ENCODE peak calls at places on chromosomes 2 and 18, in ten cellular contexts. One of them, this sample, is unnamed.
A peak's percentile ranks its signal among the peaks of the same experiment; 100 is the strongest.

GRCh38 chr2:109287838-109288237 is 158.8 kb downstream of the SH3RF3 start:
- DNase-seq in A549: no peak
- DNase-seq in heart right ventricle: no peak
- DNase-seq in uterus: no peak
- DNase-seq in neural progenitor cell: no peak
- DNase-seq in tibial artery: no peak
- DNase-seq in colonic mucosa: no peak
- DNase-seq in transverse colon: no peak
- DNase-seq in mammary epithelial cell: no peak
- DNase-seq in IMR-90: no peak
- DNase-seq in this sample: no peak

GRCh38 chr2:118865106-118865505 is 17.7 kb upstream of the EN1 start:
- DNase-seq in A549: peak; percentile 29
- DNase-seq in heart right ventricle: peak; percentile 15
- DNase-seq in uterus: no peak
- DNase-seq in neural progenitor cell: peak; percentile 69
- DNase-seq in tibial artery: no peak
- DNase-seq in colonic mucosa: no peak
- DNase-seq in transverse colon: no peak
- DNase-seq in mammary epithelial cell: peak; percentile 39
- DNase-seq in IMR-90: peak; percentile 46
- DNase-seq in this sample: no peak

GRCh38 chr2:120877409-120877808 is 141.7 kb downstream of the GLI2 start:
- DNase-seq in A549: no peak
- DNase-seq in heart right ventricle: no peak
- DNase-seq in uterus: no peak
- DNase-seq in neural progenitor cell: no peak
- DNase-seq in tibial artery: no peak
- DNase-seq in colonic mucosa: no peak
- DNase-seq in transverse colon: no peak
- DNase-seq in mammary epithelial cell: no peak
- DNase-seq in IMR-90: no peak
- DNase-seq in this sample: no peak

GRCh38 chr2:187982668-187983067 is 309.0 kb upstream of the GULP1 start:
- DNase-seq in A549: no peak
- DNase-seq in heart right ventricle: peak; percentile 25
- DNase-seq in uterus: no peak
- DNase-seq in neural progenitor cell: no peak
- DNase-seq in tibial artery: no peak
- DNase-seq in colonic mucosa: no peak
- DNase-seq in transverse colon: no peak
- DNase-seq in mammary epithelial cell: peak; percentile 56
- DNase-seq in IMR-90: peak; percentile 92
- DNase-seq in this sample: no peak

GRCh38 chr2:85468704-85469349 is 50.3 kb downstream of the SH2D6 start:
- DNase-seq in A549: peak; percentile 69
- DNase-seq in heart right ventricle: peak; percentile 40
- DNase-seq in uterus: no peak
- DNase-seq in neural progenitor cell: peak; percentile 46
- DNase-seq in tibial artery: peak; percentile 58
- DNase-seq in colonic mucosa: peak; percentile 92
- DNase-seq in transverse colon: peak; percentile 86
- DNase-seq in mammary epithelial cell: peak; percentile 69
- DNase-seq in IMR-90: peak; percentile 58
- DNase-seq in this sample: peak; percentile 86

GRCh38 chr2:40128796-40129195 is 323.1 kb downstream of the SLC8A1 start:
- DNase-seq in A549: no peak
- DNase-seq in heart right ventricle: no peak
- DNase-seq in uterus: no peak
- DNase-seq in neural progenitor cell: no peak
- DNase-seq in tibial artery: no peak
- DNase-seq in colonic mucosa: no peak
- DNase-seq in transverse colon: no peak
- DNase-seq in mammary epithelial cell: no peak
- DNase-seq in IMR-90: peak; percentile 24
- DNase-seq in this sample: no peak

GRCh38 chr18:25533088-25533676 is 181.2 kb upstream of the ZNF521 start:
- DNase-seq in A549: no peak
- DNase-seq in heart right ventricle: no peak
- DNase-seq in uterus: no peak
- DNase-seq in neural progenitor cell: no peak
- DNase-seq in tibial artery: no peak
- DNase-seq in colonic mucosa: no peak
- DNase-seq in transverse colon: no peak
- DNase-seq in mammary epithelial cell: peak; percentile 1
- DNase-seq in IMR-90: no peak
- DNase-seq in this sample: no peak

GRCh38 chr2:219331560-219332213 is 857 bp downstream of the RESP18 start:
- DNase-seq in A549: no peak
- DNase-seq in heart right ventricle: peak; percentile 13
- DNase-seq in uterus: no peak
- DNase-seq in neural progenitor cell: peak; percentile 84
- DNase-seq in tibial artery: peak; percentile 53
- DNase-seq in colonic mucosa: no peak
- DNase-seq in transverse colon: peak; percentile 11
- DNase-seq in mammary epithelial cell: no peak
- DNase-seq in IMR-90: peak; percentile 21
- DNase-seq in this sample: peak; percentile 44

GRCh38 chr18:47680488-47680887 is 250.0 kb downstream of the SMAD2 start:
- DNase-seq in A549: no peak
- DNase-seq in heart right ventricle: no peak
- DNase-seq in uterus: no peak
- DNase-seq in neural progenitor cell: no peak
- DNase-seq in tibial artery: no peak
- DNase-seq in colonic mucosa: no peak
- DNase-seq in transverse colon: no peak
- DNase-seq in mammary epithelial cell: no peak
- DNase-seq in IMR-90: no peak
- DNase-seq in this sample: no peak

DNA sequence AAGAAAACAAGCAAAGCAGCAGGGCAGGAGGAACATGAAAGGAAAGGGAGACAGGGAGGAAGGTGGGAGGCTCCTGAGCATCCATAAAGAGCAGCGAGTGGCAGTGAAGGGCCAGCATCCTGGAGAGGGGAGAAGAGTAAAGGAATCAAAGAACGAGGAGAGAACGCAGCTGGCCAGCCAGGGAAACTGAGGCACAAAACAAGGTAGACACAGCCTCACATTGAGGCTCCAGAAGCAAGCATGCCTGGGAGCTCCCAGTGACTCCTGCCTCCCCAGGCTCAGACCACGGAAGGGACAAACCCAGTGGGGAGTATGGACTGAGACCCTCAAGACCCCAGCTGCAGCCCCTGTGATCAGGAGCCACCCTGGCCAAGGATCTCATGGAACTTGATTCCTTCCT is 14.0 kb upstream of the TNS1 start:
- DNase-seq in A549: no peak
- DNase-seq in heart right ventricle: no peak
- DNase-seq in uterus: no peak
- DNase-seq in neural progenitor cell: no peak
- DNase-seq in tibial artery: peak; percentile 63
- DNase-seq in colonic mucosa: no peak
- DNase-seq in transverse colon: no peak
- DNase-seq in mammary epithelial cell: no peak
- DNase-seq in IMR-90: no peak
- DNase-seq in this sample: no peak
- H3K4me1 ChIP-seq in A549: peaks cover 10% of the 10 kb centered on the region
- H3K4me1 ChIP-seq in heart right ventricle: peaks cover 26% of the 10 kb centered on the region
- H3K4me1 ChIP-seq in uterus: no peaks in the 10 kb centered on the region
- H3K4me1 ChIP-seq in neural progenitor cell: peaks cover 21% of the 10 kb centered on the region
- H3K4me1 ChIP-seq in tibial artery: peaks cover 6% of the 10 kb centered on the region
- H3K4me1 ChIP-seq in colonic mucosa: no peaks in the 10 kb centered on the region
- H3K4me1 ChIP-seq in transverse colon: no peaks in the 10 kb centered on the region
- H3K4me1 ChIP-seq in mammary epithelial cell: no peaks in the 10 kb centered on the region
- H3K4me1 ChIP-seq in IMR-90: peaks cover 5% of the 10 kb centered on the region
- H3K4me1 ChIP-seq in this sample: no peaks in the 10 kb centered on the region

DNA sequence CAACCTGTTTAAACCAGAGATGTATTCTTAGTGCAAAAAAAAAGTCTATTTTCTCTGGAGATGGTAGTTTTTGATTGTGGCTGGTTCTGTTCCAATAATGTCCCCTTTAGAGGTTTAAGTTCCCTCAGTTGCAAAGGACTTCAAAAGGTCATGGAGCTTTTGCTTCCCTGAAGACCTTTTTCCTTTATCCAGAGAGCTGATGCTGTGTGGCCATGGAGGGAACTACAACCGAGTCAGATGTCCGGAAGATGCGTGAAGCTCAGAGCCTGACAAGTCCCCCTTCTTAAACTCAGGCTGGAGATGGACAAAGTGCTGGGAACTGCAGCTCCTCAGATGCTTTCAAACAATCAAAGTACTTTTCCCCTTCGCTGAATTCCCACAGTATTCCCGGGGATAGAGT is 176.1 kb downstream of the TMEM18 start:
- DNase-seq in A549: peak; percentile 29
- DNase-seq in heart right ventricle: no peak
- DNase-seq in uterus: no peak
- DNase-seq in neural progenitor cell: peak; percentile 46
- DNase-seq in tibial artery: no peak
- DNase-seq in colonic mucosa: no peak
- DNase-seq in transverse colon: no peak
- DNase-seq in mammary epithelial cell: no peak
- DNase-seq in IMR-90: no peak
- DNase-seq in this sample: no peak
- TF ChIP-seq CTCF in A549: no peak
- TF ChIP-seq CTCF in heart right ventricle: no peak
- TF ChIP-seq CTCF in uterus: no peak
- TF ChIP-seq CTCF in neural progenitor cell: peak; percentile 37
- TF ChIP-seq CTCF in tibial artery: no peak
- TF ChIP-seq CTCF in colonic mucosa: no peak
- TF ChIP-seq CTCF in transverse colon: no peak
- TF ChIP-seq CTCF in mammary epithelial cell: no peak
- TF ChIP-seq CTCF in IMR-90: no peak
- TF ChIP-seq CTCF in this sample: peak; percentile 9

GRCh38 chr2:217954971-217955740 is 47.6 kb downstream of the TNS1 start:
- DNase-seq in A549: no peak
- DNase-seq in heart right ventricle: no peak
- DNase-seq in uterus: no peak
- DNase-seq in neural progenitor cell: no peak
- DNase-seq in tibial artery: peak; percentile 64
- DNase-seq in colonic mucosa: no peak
- DNase-seq in transverse colon: no peak
- DNase-seq in mammary epithelial cell: no peak
- DNase-seq in IMR-90: no peak
- DNase-seq in this sample: no peak
- H3K4me1 ChIP-seq in A549: peaks cover 15% of the 10 kb centered on the region
- H3K4me1 ChIP-seq in heart right ventricle: peaks cover 89% of the 10 kb centered on the region
- H3K4me1 ChIP-seq in uterus: peaks cover 6% of the 10 kb centered on the region
- H3K4me1 ChIP-seq in neural progenitor cell: no peaks in the 10 kb centered on the region
- H3K4me1 ChIP-seq in tibial artery: peaks cover 12% of the 10 kb centered on the region
- H3K4me1 ChIP-seq in colonic mucosa: no peaks in the 10 kb centered on the region
- H3K4me1 ChIP-seq in transverse colon: peaks cover 32% of the 10 kb centered on the region
- H3K4me1 ChIP-seq in mammary epithelial cell: no peaks in the 10 kb centered on the region
- H3K4me1 ChIP-seq in IMR-90: peaks cover 21% of the 10 kb centered on the region
- H3K4me1 ChIP-seq in this sample: peaks cover 24% of the 10 kb centered on the region

GRCh38 chr2:86476092-86476491 is 34.9 kb downstream of the KDM3A start:
- DNase-seq in A549: no peak
- DNase-seq in heart right ventricle: no peak
- DNase-seq in uterus: no peak
- DNase-seq in neural progenitor cell: no peak
- DNase-seq in tibial artery: no peak
- DNase-seq in colonic mucosa: no peak
- DNase-seq in transverse colon: no peak
- DNase-seq in mammary epithelial cell: no peak
- DNase-seq in IMR-90: peak; percentile 83
- DNase-seq in this sample: no peak
- TF ChIP-seq CTCF in A549: no peak
- TF ChIP-seq CTCF in heart right ventricle: no peak
- TF ChIP-seq CTCF in uterus: no peak
- TF ChIP-seq CTCF in neural progenitor cell: no peak
- TF ChIP-seq CTCF in tibial artery: no peak
- TF ChIP-seq CTCF in colonic mucosa: no peak
- TF ChIP-seq CTCF in transverse colon: no peak
- TF ChIP-seq CTCF in mammary epithelial cell: no peak
- TF ChIP-seq CTCF in IMR-90: no peak
- TF ChIP-seq CTCF in this sample: no peak

GRCh38 chr2:42903821-42904575 is 111.6 kb upstream of the HAAO start:
- DNase-seq in A549: no peak
- DNase-seq in heart right ventricle: no peak
- DNase-seq in uterus: no peak
- DNase-seq in neural progenitor cell: no peak
- DNase-seq in tibial artery: no peak
- DNase-seq in colonic mucosa: no peak
- DNase-seq in transverse colon: no peak
- DNase-seq in mammary epithelial cell: no peak
- DNase-seq in IMR-90: no peak
- DNase-seq in this sample: no peak
- H3K4me1 ChIP-seq in A549: peaks cover 15% of the 10 kb centered on the region
- H3K4me1 ChIP-seq in heart right ventricle: peaks cover 61% of the 10 kb centered on the region
- H3K4me1 ChIP-seq in uterus: peaks cover 20% of the 10 kb centered on the region
- H3K4me1 ChIP-seq in neural progenitor cell: peaks cover 36% of the 10 kb centered on the region
- H3K4me1 ChIP-seq in tibial artery: peaks cover 4% of the 10 kb centered on the region
- H3K4me1 ChIP-seq in colonic mucosa: peaks cover 9% of the 10 kb centered on the region
- H3K4me1 ChIP-seq in transverse colon: peaks cover 30% of the 10 kb centered on the region
- H3K4me1 ChIP-seq in mammary epithelial cell: peaks cover 13% of the 10 kb centered on the region
- H3K4me1 ChIP-seq in IMR-90: peaks cover 31% of the 10 kb centered on the region
- H3K4me1 ChIP-seq in this sample: peaks cover 10% of the 10 kb centered on the region

GRCh38 chr18:63318882-63319382 is 637 bp downstream of the BCL2 start:
- DNase-seq in A549: no peak
- DNase-seq in heart right ventricle: no peak
- DNase-seq in uterus: no peak
- DNase-seq in neural progenitor cell: no peak
- DNase-seq in tibial artery: no peak
- DNase-seq in colonic mucosa: no peak
- DNase-seq in transverse colon: no peak
- DNase-seq in mammary epithelial cell: no peak
- DNase-seq in IMR-90: no peak
- DNase-seq in this sample: no peak

GRCh38 chr18:63319383-63320040 is at the start of gene BCL2:
- DNase-seq in A549: peak; percentile 6
- DNase-seq in heart right ventricle: peak; percentile 32
- DNase-seq in uterus: no peak
- DNase-seq in neural progenitor cell: peak; percentile 73
- DNase-seq in tibial artery: peak; percentile 73
- DNase-seq in colonic mucosa: peak; percentile 50
- DNase-seq in transverse colon: peak; percentile 45
- DNase-seq in mammary epithelial cell: peak; percentile 32
- DNase-seq in IMR-90: peak; percentile 24
- DNase-seq in this sample: no peak

GRCh38 chr18:63317556-63317946 is 2.0 kb downstream of the BCL2 start:
- DNase-seq in A549: no peak
- DNase-seq in heart right ventricle: no peak
- DNase-seq in uterus: no peak
- DNase-seq in neural progenitor cell: no peak
- DNase-seq in tibial artery: no peak
- DNase-seq in colonic mucosa: no peak
- DNase-seq in transverse colon: no peak
- DNase-seq in mammary epithelial cell: no peak
- DNase-seq in IMR-90: no peak
- DNase-seq in this sample: no peak

GRCh38 chr18:63316612-63317555 is 2.7 kb downstream of the BCL2 start:
- DNase-seq in A549: no peak
- DNase-seq in heart right ventricle: no peak
- DNase-seq in uterus: no peak
- DNase-seq in neural progenitor cell: no peak
- DNase-seq in tibial artery: no peak
- DNase-seq in colonic mucosa: no peak
- DNase-seq in transverse colon: peak; percentile 31
- DNase-seq in mammary epithelial cell: no peak
- DNase-seq in IMR-90: no peak
- DNase-seq in this sample: no peak

GRCh38 chr18:63317982-63318881 is 1.3 kb downstream of the BCL2 start:
- DNase-seq in A549: no peak
- DNase-seq in heart right ventricle: peak; percentile 58
- DNase-seq in uterus: peak; percentile 78
- DNase-seq in neural progenitor cell: peak; percentile 78
- DNase-seq in tibial artery: peak; percentile 88
- DNase-seq in colonic mucosa: peak; percentile 84
- DNase-seq in transverse colon: peak; percentile 88
- DNase-seq in mammary epithelial cell: peak; percentile 15
- DNase-seq in IMR-90: no peak
- DNase-seq in this sample: peak; percentile 45
- TF ChIP-seq CTCF in A549: no peak
- TF ChIP-seq CTCF in heart right ventricle: peak; percentile 10
- TF ChIP-seq CTCF in uterus: peak; percentile 71
- TF ChIP-seq CTCF in neural progenitor cell: peak; percentile 66
- TF ChIP-seq CTCF in tibial artery: peak; percentile 79
- TF ChIP-seq CTCF in colonic mucosa: peak; percentile 76
- TF ChIP-seq CTCF in transverse colon: peak; percentile 87
- TF ChIP-seq CTCF in mammary epithelial cell: peak; percentile 41
- TF ChIP-seq CTCF in IMR-90: peak; percentile 35
- TF ChIP-seq CTCF in this sample: no peak